ENCODE peak calls at places on chromosome 12, in five cellular contexts. One of them, this sample, is unnamed.

GRCh38 chr12:111429760-111430417 is 24.2 kb downstream of the SH2B3 start:
- DNase-seq in MM.1S: no peak
- DNase-seq in GM23248: no peak
- DNase-seq in DMS 273 treated with DMSO at 0.1 percent for 48 hours: no peak
- DNase-seq in T-helper 1 cell: peak; percentile 71
- DNase-seq in this sample: no peak

GRCh38 chr12:13463189-13463588 is 266.7 kb downstream of the EMP1 start:
- DNase-seq in GM23248: no peak
- DNase-seq in T-helper 1 cell: no peak
- DNase-seq in MM.1S: no peak
- DNase-seq in DMS 273 treated with DMSO at 0.1 percent for 48 hours: no peak
- DNase-seq in this sample: no peak

GRCh38 chr12:118103231-118103600 is 595 bp downstream of the VSIG10 start:
- DNase-seq in MM.1S: no peak
- DNase-seq in DMS 273 treated with DMSO at 0.1 percent for 48 hours: no peak
- DNase-seq in GM23248: peak; percentile 49
- DNase-seq in T-helper 1 cell: no peak
- DNase-seq in this sample: peak; percentile 10

GRCh38 chr12:105935981-105936380 is 202.8 kb downstream of the NUAK1 start:
- DNase-seq in MM.1S: no peak
- DNase-seq in T-helper 1 cell: no peak
- DNase-seq in GM23248: peak; percentile 74
- DNase-seq in DMS 273 treated with DMSO at 0.1 percent for 48 hours: no peak
- DNase-seq in this sample: no peak

GRCh38 chr12:94740601-94741362 is 90.4 kb upstream of the TMCC3 start:
- DNase-seq in DMS 273 treated with DMSO at 0.1 percent for 48 hours: no peak
- DNase-seq in T-helper 1 cell: no peak
- DNase-seq in GM23248: no peak
- DNase-seq in MM.1S: no peak
- DNase-seq in this sample: no peak

GRCh38 chr12:80670214-80670613 is 37.2 kb upstream of the MYF6 start:
- DNase-seq in T-helper 1 cell: no peak
- DNase-seq in MM.1S: no peak
- DNase-seq in DMS 273 treated with DMSO at 0.1 percent for 48 hours: no peak
- DNase-seq in GM23248: no peak
- DNase-seq in this sample: no peak

GRCh38 chr12:37543131-37543965 is 773.2 kb upstream of the ALG10B start:
- DNase-seq in MM.1S: no peak
- DNase-seq in T-helper 1 cell: no peak
- DNase-seq in GM23248: no peak
- DNase-seq in DMS 273 treated with DMSO at 0.1 percent for 48 hours: no peak
- DNase-seq in this sample: peak; percentile 50

GRCh38 chr12:32671930-32672785 is 6.9 kb upstream of the DNM1L start:
- DNase-seq in T-helper 1 cell: no peak
- DNase-seq in GM23248: peak; percentile 85
- DNase-seq in DMS 273 treated with DMSO at 0.1 percent for 48 hours: peak; percentile 62
- DNase-seq in MM.1S: peak; percentile 75
- DNase-seq in this sample: peak; percentile 79

GRCh38 chr12:13465641-13466040 is 269.1 kb downstream of the EMP1 start:
- DNase-seq in MM.1S: no peak
- DNase-seq in GM23248: peak; percentile 71
- DNase-seq in DMS 273 treated with DMSO at 0.1 percent for 48 hours: no peak
- DNase-seq in T-helper 1 cell: no peak
- DNase-seq in this sample: no peak

GRCh38 chr12:5201554-5202243 is 158.0 kb downstream of the KCNA5 start:
- DNase-seq in GM23248: no peak
- DNase-seq in T-helper 1 cell: no peak
- DNase-seq in MM.1S: no peak
- DNase-seq in DMS 273 treated with DMSO at 0.1 percent for 48 hours: no peak
- DNase-seq in this sample: no peak

GRCh38 chr12:6341439-6342139 is at the start of gene TNFRSF1A:
- DNase-seq in MM.1S: peak; percentile 72
- DNase-seq in GM23248: peak; percentile 91
- DNase-seq in T-helper 1 cell: peak; percentile 32
- DNase-seq in DMS 273 treated with DMSO at 0.1 percent for 48 hours: peak; percentile 53
- DNase-seq in this sample: no peak

GRCh38 chr12:101698782-101699347 is 1.4 kb downstream of the CHPT1 start:
- DNase-seq in T-helper 1 cell: no peak
- DNase-seq in MM.1S: no peak
- DNase-seq in GM23248: peak; percentile 39
- DNase-seq in DMS 273 treated with DMSO at 0.1 percent for 48 hours: no peak
- DNase-seq in this sample: no peak

GRCh38 chr12:104280703-104281458 is 22.7 kb upstream of the EID3 start:
- DNase-seq in MM.1S: no peak
- DNase-seq in T-helper 1 cell: no peak
- DNase-seq in DMS 273 treated with DMSO at 0.1 percent for 48 hours: no peak
- DNase-seq in GM23248: peak; percentile 92
- DNase-seq in this sample: no peak

GRCh38 chr12:47088021-47088944 is 8.5 kb upstream of the AMIGO2 start:
- DNase-seq in MM.1S: no peak
- DNase-seq in T-helper 1 cell: no peak
- DNase-seq in GM23248: no peak
- DNase-seq in DMS 273 treated with DMSO at 0.1 percent for 48 hours: no peak
- DNase-seq in this sample: no peak

GRCh38 chr12:46628176-46628575 is 197.6 kb downstream of the SLC38A4 start:
- DNase-seq in MM.1S: no peak
- DNase-seq in T-helper 1 cell: no peak
- DNase-seq in DMS 273 treated with DMSO at 0.1 percent for 48 hours: no peak
- DNase-seq in GM23248: peak; percentile 32
- DNase-seq in this sample: no peak

GRCh38 chr12:19837543-19837942 is 398.3 kb downstream of the AEBP2 start:
- DNase-seq in MM.1S: no peak
- DNase-seq in T-helper 1 cell: no peak
- DNase-seq in GM23248: no peak
- DNase-seq in DMS 273 treated with DMSO at 0.1 percent for 48 hours: no peak
- DNase-seq in this sample: no peak

GRCh38 chr12:62919827-62920226 is 15.1 kb downstream of the PPM1H start:
- DNase-seq in MM.1S: no peak
- DNase-seq in T-helper 1 cell: no peak
- DNase-seq in GM23248: peak; percentile 2
- DNase-seq in DMS 273 treated with DMSO at 0.1 percent for 48 hours: peak; percentile 86
- DNase-seq in this sample: peak; percentile 91

GRCh38 chr12:39033789-39034188 is 128.4 kb upstream of the CPNE8 start:
- DNase-seq in GM23248: no peak
- DNase-seq in T-helper 1 cell: no peak
- DNase-seq in MM.1S: no peak
- DNase-seq in DMS 273 treated with DMSO at 0.1 percent for 48 hours: no peak
- DNase-seq in this sample: no peak

GRCh38 chr12:1935700-1936378 is 17.4 kb upstream of the CACNA2D4 start:
- DNase-seq in T-helper 1 cell: no peak
- DNase-seq in MM.1S: no peak
- DNase-seq in DMS 273 treated with DMSO at 0.1 percent for 48 hours: no peak
- DNase-seq in GM23248: no peak
- DNase-seq in this sample: peak; percentile 75

GRCh38 chr12:95859344-95859816 is 628 bp downstream of the SNRPF start:
- DNase-seq in MM.1S: no peak
- DNase-seq in DMS 273 treated with DMSO at 0.1 percent for 48 hours: no peak
- DNase-seq in GM23248: peak; percentile 67
- DNase-seq in T-helper 1 cell: no peak
- DNase-seq in this sample: peak; percentile 5

GRCh38 chr12:123306200-123306599 is 34.5 kb upstream of the CDK2AP1 start:
- DNase-seq in GM23248: no peak
- DNase-seq in DMS 273 treated with DMSO at 0.1 percent for 48 hours: no peak
- DNase-seq in MM.1S: no peak
- DNase-seq in T-helper 1 cell: no peak
- DNase-seq in this sample: no peak

GRCh38 chr12:3792623-3793288 is 39.8 kb upstream of the CRACR2A start:
- DNase-seq in MM.1S: no peak
- DNase-seq in DMS 273 treated with DMSO at 0.1 percent for 48 hours: no peak
- DNase-seq in T-helper 1 cell: no peak
- DNase-seq in GM23248: no peak
- DNase-seq in this sample: no peak

GRCh38 chr12:69884386-69884785 is 59.4 kb downstream of the MYRFL start:
- DNase-seq in MM.1S: no peak
- DNase-seq in T-helper 1 cell: no peak
- DNase-seq in DMS 273 treated with DMSO at 0.1 percent for 48 hours: no peak
- DNase-seq in GM23248: no peak
- DNase-seq in this sample: no peak

GRCh38 chr12:126480396-126480795 is 1415.2 kb downstream of the AACS start:
- DNase-seq in GM23248: no peak
- DNase-seq in DMS 273 treated with DMSO at 0.1 percent for 48 hours: no peak
- DNase-seq in T-helper 1 cell: no peak
- DNase-seq in MM.1S: no peak
- DNase-seq in this sample: no peak

GRCh38 chr12:65098364-65098763 is 22.7 kb downstream of the WIF1 start:
- DNase-seq in MM.1S: no peak
- DNase-seq in DMS 273 treated with DMSO at 0.1 percent for 48 hours: no peak
- DNase-seq in T-helper 1 cell: no peak
- DNase-seq in GM23248: peak; percentile 6
- DNase-seq in this sample: no peak

GRCh38 chr12:51238037-51238509 is 553 bp upstream of the DAZAP2 start:
- DNase-seq in GM23248: peak; percentile 31
- DNase-seq in MM.1S: peak; percentile 71
- DNase-seq in DMS 273 treated with DMSO at 0.1 percent for 48 hours: no peak
- DNase-seq in T-helper 1 cell: no peak
- DNase-seq in this sample: no peak

GRCh38 chr12:108193493-108193892 is 64.4 kb downstream of the WSCD2 start:
- DNase-seq in DMS 273 treated with DMSO at 0.1 percent for 48 hours: no peak
- DNase-seq in GM23248: no peak
- DNase-seq in T-helper 1 cell: no peak
- DNase-seq in MM.1S: no peak
- DNase-seq in this sample: no peak

GRCh38 chr12:120015313-120015712 is 26.3 kb downstream of the BICDL1 start:
- DNase-seq in MM.1S: no peak
- DNase-seq in T-helper 1 cell: peak; percentile 27
- DNase-seq in GM23248: no peak
- DNase-seq in DMS 273 treated with DMSO at 0.1 percent for 48 hours: no peak
- DNase-seq in this sample: no peak

GRCh38 chr12:102879144-102879763 is 37.8 kb downstream of the PAH start:
- DNase-seq in DMS 273 treated with DMSO at 0.1 percent for 48 hours: peak; percentile 64
- DNase-seq in GM23248: peak; percentile 78
- DNase-seq in T-helper 1 cell: no peak
- DNase-seq in MM.1S: peak; percentile 84
- DNase-seq in this sample: peak; percentile 83

GRCh38 chr12:95351745-95352144 is 122.2 kb upstream of the METAP2 start:
- DNase-seq in MM.1S: no peak
- DNase-seq in DMS 273 treated with DMSO at 0.1 percent for 48 hours: no peak
- DNase-seq in GM23248: peak; percentile 57
- DNase-seq in T-helper 1 cell: no peak
- DNase-seq in this sample: no peak

GRCh38 chr12:7934560-7935463 is 1.2 kb downstream of the SLC2A3 start:
- DNase-seq in GM23248: peak; percentile 39
- DNase-seq in T-helper 1 cell: no peak
- DNase-seq in MM.1S: no peak
- DNase-seq in DMS 273 treated with DMSO at 0.1 percent for 48 hours: no peak
- DNase-seq in this sample: no peak

GRCh38 chr12:126349383-126349782 is 1284.1 kb downstream of the AACS start:
- DNase-seq in MM.1S: no peak
- DNase-seq in DMS 273 treated with DMSO at 0.1 percent for 48 hours: no peak
- DNase-seq in T-helper 1 cell: no peak
- DNase-seq in GM23248: no peak
- DNase-seq in this sample: no peak

GRCh38 chr12:55652352-55652751 is 15.7 kb downstream of the OR10P1 start:
- DNase-seq in DMS 273 treated with DMSO at 0.1 percent for 48 hours: no peak
- DNase-seq in GM23248: no peak
- DNase-seq in T-helper 1 cell: no peak
- DNase-seq in MM.1S: no peak
- DNase-seq in this sample: no peak

GRCh38 chr12:112349440-112349839 is 32.8 kb downstream of the HECTD4 start:
- DNase-seq in MM.1S: no peak
- DNase-seq in DMS 273 treated with DMSO at 0.1 percent for 48 hours: peak; percentile 83
- DNase-seq in GM23248: no peak
- DNase-seq in T-helper 1 cell: no peak
- DNase-seq in this sample: peak; percentile 85